ENCODE peak calls at places on chromosomes 13 and 19, in ten cellular contexts. N, P, Z, E, O, H, Q, S, L and V are unnamed samples.

GRCh38 chr19:39413269-39413902 is 917 bp downstream of the PLEKHG2 start:
- DNase-seq in E (peak), S (peak), H (peak), O (no peak), L (peak), P (peak), Q (peak), Z (no peak), N (no peak), V (no peak)

GRCh38 chr19:5170329-5170745 is 170.3 kb downstream of the PTPRS start:
- DNase-seq in E (no peak), Q (no peak), Z (no peak), S (no peak), H (peak), O (peak), N (no peak), P (no peak), L (no peak), V (no peak)

GRCh38 chr13:50016421-50016820 is 1.2 kb downstream of the KCNRG start:
- DNase-seq in L (peak), Q (no peak), S (peak), E (no peak), O (no peak), H (no peak), P (no peak), N (no peak), Z (no peak), V (no peak)

GRCh38 chr19:10145031-10145430 is 25.3 kb upstream of the EIF3G start:
- DNase-seq in E (no peak), P (no peak), Q (no peak), L (no peak), Z (no peak), H (no peak), S (no peak), O (no peak), N (no peak), V (no peak)

GRCh38 chr13:83730674-83731073 is 151.6 kb downstream of the SLITRK1 start:
- DNase-seq in S (no peak), Z (no peak), L (no peak), H (no peak), Q (no peak), O (no peak), P (no peak), E (no peak), N (no peak), V (no peak)

GRCh38 chr13:113022391-113023216 is 53.6 kb downstream of the MCF2L start:
- DNase-seq in O (no peak), Q (no peak), S (no peak), N (no peak), Z (no peak), E (no peak), L (no peak), H (no peak), P (no peak), V (no peak)

GRCh38 chr19:412356-413355 is 3.7 kb upstream of the C2CD4C start:
- DNase-seq in H (no peak), S (no peak), L (peak), P (peak), Z (no peak), Q (no peak), O (no peak), E (no peak), N (no peak), V (no peak)

GRCh38 chr13:71274923-71275593 is 591.9 kb downstream of the DACH1 start:
- DNase-seq in Q (no peak), L (no peak), N (no peak), O (no peak), H (no peak), P (no peak), S (no peak), Z (no peak), E (no peak), V (no peak)

GRCh38 chr19:10290439-10290875 is 705 bp downstream of the ICAM5 start:
- DNase-seq in N (no peak), S (peak), H (no peak), Q (no peak), E (no peak), Z (no peak), L (no peak), O (no peak), P (no peak), V (no peak)

GRCh38 chr19:19405919-19406877 is 723 bp downstream of the GATAD2A start:
- DNase-seq in Z (peak), P (no peak), E (peak), Q (no peak), S (peak), N (no peak), H (peak), L (peak), O (peak), V (no peak)

GRCh38 chr13:112073245-112074138 is 6.5 kb downstream of the SOX1 start:
- DNase-seq in E (no peak), P (no peak), N (no peak), L (no peak), S (no peak), Z (no peak), O (no peak), Q (no peak), H (no peak), V (no peak)